ENCODE peak calls at places on chromosomes 6 and 20, in nine cellular contexts. C, S, I, W, F, T, R, Q and A are unnamed samples.

GRCh38 chr6:5506575-5506974 is 245.3 kb downstream of the FARS2 start:
- DNase-seq in I (peak; percentile 25), R (no peak), W (no peak), Q (no peak), F (no peak), C (no peak), S (peak; percentile 7), T (no peak), A (no peak)

GRCh38 chr20:22352019-22352418 is 232.4 kb downstream of the FOXA2 start:
- DNase-seq in Q (no peak), C (no peak), R (no peak), T (no peak), S (no peak), W (no peak), I (no peak), F (no peak), A (no peak)

GRCh38 chr6:12233693-12234551 is 56.2 kb upstream of the EDN1 start:
- DNase-seq in Q (peak; percentile 54), T (peak; percentile 72), C (peak; percentile 73), S (peak; percentile 22), W (peak; percentile 50), F (peak; percentile 59), R (peak; percentile 84), I (peak; percentile 27), A (peak; percentile 58)

GRCh38 chr6:91708534-91708933 is 1121.7 kb upstream of the MAP3K7 start:
- DNase-seq in W (no peak), S (no peak), R (no peak), Q (no peak), T (no peak), I (no peak), C (no peak), F (no peak), A (no peak)

GRCh38 chr20:51184289-51184688 is 161.4 kb upstream of the KCNG1 start:
- DNase-seq in R (peak; percentile 65), I (no peak), T (no peak), W (no peak), S (no peak), Q (no peak), F (no peak), C (no peak), A (no peak)

GRCh38 chr6:45971287-45971686 is 44.4 kb downstream of the CLIC5 start:
- DNase-seq in I (no peak), R (no peak), C (no peak), F (no peak), Q (no peak), T (no peak), W (no peak), S (no peak), A (no peak)

GRCh38 chr6:132830236-132830799 is 15.9 kb downstream of the RPS12 start:
- DNase-seq in C (no peak), I (peak; percentile 24), Q (peak; percentile 29), S (no peak), T (no peak), R (peak; percentile 69), F (no peak), W (no peak), A (peak; percentile 38)

GRCh38 chr6:35181933-35182612 is 31.7 kb upstream of the SCUBE3 start:
- DNase-seq in C (no peak), F (no peak), T (peak; percentile 78), W (no peak), Q (peak; percentile 71), I (no peak), R (peak; percentile 96), S (no peak), A (no peak)

GRCh38 chr6:169844946-169845345 is 93.5 kb downstream of the ERMARD start:
- DNase-seq in I (no peak), R (no peak), T (no peak), F (no peak), W (no peak), S (no peak), C (no peak), Q (no peak), A (no peak)